ENCODE peak calls at places on chromosome 15, in five cellular contexts. One of them, this sample, is unnamed. For H3K9me3, the result is how much of the 10 kb centered on the place peaks cover.

GRCh38 chr15:48331796-48332641 is 790 bp downstream of the DUT start:
- DNase-seq in AG04450: no peak
- DNase-seq in stomach: peak
- DNase-seq in body of pancreas: peak
- DNase-seq in aorta: peak
- DNase-seq in this sample: peak

GRCh38 chr15:41777421-41777973 is 3.2 kb downstream of the MAPKBP1 start:
- DNase-seq in AG04450: no peak
- DNase-seq in stomach: no peak
- DNase-seq in body of pancreas: no peak
- DNase-seq in aorta: no peak
- DNase-seq in this sample: no peak

GRCh38 chr15:52109559-52110451 is 2.8 kb downstream of the BCL2L10 start:
- DNase-seq in AG04450: no peak
- DNase-seq in stomach: no peak
- DNase-seq in body of pancreas: no peak
- DNase-seq in aorta: no peak
- DNase-seq in this sample: no peak

GRCh38 chr15:91948001-91948608 is 94.6 kb downstream of the SLCO3A1 start:
- DNase-seq in AG04450: peak
- DNase-seq in stomach: peak
- DNase-seq in body of pancreas: peak
- DNase-seq in aorta: no peak
- DNase-seq in this sample: no peak

GRCh38 chr15:64161688-64162477 is 939 bp downstream of the PPIB start:
- DNase-seq in AG04450: no peak
- DNase-seq in stomach: no peak
- DNase-seq in body of pancreas: no peak
- DNase-seq in aorta: no peak
- DNase-seq in this sample: no peak

GRCh38 chr15:38860682-38861081 is 296.1 kb upstream of the RASGRP1 start:
- DNase-seq in AG04450: no peak
- DNase-seq in stomach: no peak
- DNase-seq in body of pancreas: no peak
- DNase-seq in aorta: no peak
- DNase-seq in this sample: no peak

GRCh38 chr15:69451951-69452701 is 492 bp upstream of the RPLP1 start:
- DNase-seq in AG04450: no peak
- DNase-seq in stomach: no peak
- DNase-seq in body of pancreas: no peak
- DNase-seq in aorta: peak
- DNase-seq in this sample: no peak

GRCh38 chr15:48577495-48577894 is 68.0 kb downstream of the FBN1 start:
- DNase-seq in AG04450: no peak
- DNase-seq in stomach: no peak
- DNase-seq in body of pancreas: no peak
- DNase-seq in aorta: no peak
- DNase-seq in this sample: no peak

GRCh38 chr15:71777216-71777943 is 33.0 kb upstream of the NR2E3 start:
- DNase-seq in AG04450: no peak
- DNase-seq in stomach: no peak
- DNase-seq in body of pancreas: no peak
- DNase-seq in aorta: no peak
- DNase-seq in this sample: no peak

GRCh38 chr15:31396881-31397560 is 70.4 kb downstream of the KLF13 start:
- DNase-seq in AG04450: no peak
- DNase-seq in stomach: peak
- DNase-seq in body of pancreas: peak
- DNase-seq in aorta: peak
- DNase-seq in this sample: no peak

GRCh38 chr15:96392380-96393208 is 62.1 kb downstream of the NR2F2 start:
- DNase-seq in AG04450: no peak
- DNase-seq in stomach: no peak
- DNase-seq in body of pancreas: no peak
- DNase-seq in aorta: no peak
- DNase-seq in this sample: no peak

GRCh38 chr15:69810441-69811071 is 287.2 kb downstream of the TLE3 start:
- DNase-seq in AG04450: no peak
- DNase-seq in stomach: no peak
- DNase-seq in body of pancreas: no peak
- DNase-seq in aorta: no peak
- DNase-seq in this sample: no peak

GRCh38 chr15:32794973-32795372 is 77.2 kb downstream of the GREM1 start:
- DNase-seq in AG04450: no peak
- DNase-seq in stomach: no peak
- DNase-seq in body of pancreas: no peak
- DNase-seq in aorta: no peak
- DNase-seq in this sample: no peak

GRCh38 chr15:89625716-89626115 is 29.6 kb downstream of the KIF7 start:
- DNase-seq in AG04450: no peak
- DNase-seq in stomach: no peak
- DNase-seq in body of pancreas: no peak
- DNase-seq in aorta: no peak
- DNase-seq in this sample: no peak

GRCh38 chr15:23038741-23039150 is 623 bp downstream of the TUBGCP5 start:
- DNase-seq in AG04450: no peak
- DNase-seq in stomach: no peak
- DNase-seq in body of pancreas: no peak
- DNase-seq in aorta: no peak
- DNase-seq in this sample: no peak

GRCh38 chr15:77533530-77533929 is 99.2 kb downstream of the LINGO1 start:
- DNase-seq in AG04450: no peak
- DNase-seq in stomach: no peak
- DNase-seq in body of pancreas: no peak
- DNase-seq in aorta: peak
- DNase-seq in this sample: no peak

GRCh38 chr15:70088887-70089691 is 8.6 kb downstream of the TLE3 start:
- DNase-seq in AG04450: no peak
- DNase-seq in stomach: no peak
- DNase-seq in body of pancreas: no peak
- DNase-seq in aorta: no peak
- DNase-seq in this sample: no peak

GRCh38 chr15:60829416-60829815 is 350.5 kb upstream of the ICE2 start:
- DNase-seq in AG04450: no peak
- DNase-seq in stomach: no peak
- DNase-seq in body of pancreas: no peak
- DNase-seq in aorta: no peak
- DNase-seq in this sample: no peak

GRCh38 chr15:93608643-93609148 is 519.7 kb upstream of the RGMA start:
- DNase-seq in AG04450: no peak
- DNase-seq in stomach: no peak
- DNase-seq in body of pancreas: no peak
- DNase-seq in aorta: no peak
- DNase-seq in this sample: no peak

GRCh38 chr15:71125831-71126453 is 10.7 kb downstream of the THSD4 start:
- DNase-seq in AG04450: no peak
- DNase-seq in stomach: no peak
- DNase-seq in body of pancreas: no peak
- DNase-seq in aorta: no peak
- DNase-seq in this sample: no peak

GRCh38 chr15:99148851-99149276 is 44.0 kb downstream of the SYNM start:
- DNase-seq in AG04450: no peak
- DNase-seq in stomach: no peak
- DNase-seq in body of pancreas: no peak
- DNase-seq in aorta: no peak
- DNase-seq in this sample: no peak

GRCh38 chr15:43165801-43166325 is 19.3 kb upstream of the CCNDBP1 start:
- DNase-seq in AG04450: no peak
- DNase-seq in stomach: no peak
- DNase-seq in body of pancreas: no peak
- DNase-seq in aorta: no peak
- DNase-seq in this sample: no peak

GRCh38 chr15:40314723-40315276 is 7.1 kb upstream of the PLCB2 start:
- DNase-seq in AG04450: no peak
- DNase-seq in stomach: no peak
- DNase-seq in body of pancreas: no peak
- DNase-seq in aorta: peak
- DNase-seq in this sample: no peak

GRCh38 chr15:64611085-64611484 is 150.7 kb downstream of the ZNF609 start:
- DNase-seq in AG04450: no peak
- DNase-seq in stomach: no peak
- DNase-seq in body of pancreas: no peak
- DNase-seq in aorta: no peak
- DNase-seq in this sample: no peak

GRCh38 chr15:92112180-92112579 is 258.7 kb downstream of the SLCO3A1 start:
- DNase-seq in AG04450: peak
- DNase-seq in stomach: no peak
- DNase-seq in body of pancreas: no peak
- DNase-seq in aorta: no peak
- DNase-seq in this sample: no peak

GRCh38 chr15:80564056-80564455 is 131.1 kb upstream of the ABHD17C start:
- DNase-seq in AG04450: no peak
- DNase-seq in stomach: no peak
- DNase-seq in body of pancreas: no peak
- DNase-seq in aorta: no peak
- DNase-seq in this sample: no peak

DNA sequence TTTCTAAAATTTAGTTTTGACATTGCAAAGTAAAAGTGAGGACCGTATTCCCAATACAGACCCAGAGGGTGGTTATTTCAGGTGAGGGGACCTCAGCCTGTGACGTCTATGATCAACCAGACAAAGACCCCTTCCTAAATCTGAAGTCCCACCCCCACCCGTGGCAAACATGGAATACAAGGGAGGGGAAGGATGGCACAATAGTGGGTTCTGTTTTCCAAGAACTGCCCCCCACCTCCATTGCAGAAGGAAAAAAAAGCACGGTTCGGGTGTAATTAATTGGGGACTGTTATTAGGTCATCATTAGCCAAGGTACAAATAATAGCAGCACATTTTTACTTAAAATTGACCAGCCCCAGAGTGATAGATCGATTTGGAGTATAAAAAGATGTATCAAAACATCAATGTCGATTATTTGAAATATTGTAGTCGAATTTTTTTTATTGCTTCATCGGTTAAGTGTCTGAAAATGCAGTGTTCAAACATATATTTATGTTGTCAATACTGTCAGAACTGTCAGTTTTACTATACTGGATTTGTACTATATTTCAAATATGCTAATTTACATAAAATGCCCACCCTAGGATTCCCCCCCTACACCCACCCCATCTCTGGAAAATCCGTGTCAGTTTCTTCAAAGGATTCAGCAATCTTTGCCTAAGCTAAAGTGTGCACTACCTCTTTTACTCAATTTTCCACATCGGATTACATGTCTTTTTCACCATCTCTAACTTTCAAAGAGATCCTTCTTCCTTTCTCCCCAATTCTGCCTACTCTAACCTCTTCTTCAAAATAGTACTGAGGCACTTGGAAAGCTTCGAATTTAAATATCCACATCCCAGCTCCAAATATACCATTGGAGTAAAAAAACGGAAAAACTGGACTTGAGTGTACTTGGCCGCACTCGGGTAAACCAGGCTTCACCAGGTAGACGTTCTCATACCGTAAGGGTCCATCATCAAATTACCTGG is 7.7 kb upstream of the MEIS2 start:
- DNase-seq in AG04450: no peak
- DNase-seq in stomach: no peak
- DNase-seq in body of pancreas: no peak
- DNase-seq in aorta: no peak
- DNase-seq in this sample: no peak
- H3K4me3 ChIP-seq in AG04450: no peak
- H3K4me3 ChIP-seq in stomach: no peak
- H3K4me3 ChIP-seq in body of pancreas: no peak
- H3K4me3 ChIP-seq in aorta: no peak
- H3K4me3 ChIP-seq in this sample: no peak

GRCh38 chr15:76267077-76267476 is 44.2 kb downstream of the ETFA start:
- DNase-seq in AG04450: no peak
- DNase-seq in stomach: no peak
- DNase-seq in body of pancreas: no peak
- DNase-seq in aorta: no peak
- DNase-seq in this sample: no peak
- H3K9me3 ChIP-seq in AG04450: under half
- H3K9me3 ChIP-seq in stomach: half or more
- H3K9me3 ChIP-seq in body of pancreas: under half
- H3K9me3 ChIP-seq in aorta: under half
- H3K9me3 ChIP-seq in this sample: under half

DNA sequence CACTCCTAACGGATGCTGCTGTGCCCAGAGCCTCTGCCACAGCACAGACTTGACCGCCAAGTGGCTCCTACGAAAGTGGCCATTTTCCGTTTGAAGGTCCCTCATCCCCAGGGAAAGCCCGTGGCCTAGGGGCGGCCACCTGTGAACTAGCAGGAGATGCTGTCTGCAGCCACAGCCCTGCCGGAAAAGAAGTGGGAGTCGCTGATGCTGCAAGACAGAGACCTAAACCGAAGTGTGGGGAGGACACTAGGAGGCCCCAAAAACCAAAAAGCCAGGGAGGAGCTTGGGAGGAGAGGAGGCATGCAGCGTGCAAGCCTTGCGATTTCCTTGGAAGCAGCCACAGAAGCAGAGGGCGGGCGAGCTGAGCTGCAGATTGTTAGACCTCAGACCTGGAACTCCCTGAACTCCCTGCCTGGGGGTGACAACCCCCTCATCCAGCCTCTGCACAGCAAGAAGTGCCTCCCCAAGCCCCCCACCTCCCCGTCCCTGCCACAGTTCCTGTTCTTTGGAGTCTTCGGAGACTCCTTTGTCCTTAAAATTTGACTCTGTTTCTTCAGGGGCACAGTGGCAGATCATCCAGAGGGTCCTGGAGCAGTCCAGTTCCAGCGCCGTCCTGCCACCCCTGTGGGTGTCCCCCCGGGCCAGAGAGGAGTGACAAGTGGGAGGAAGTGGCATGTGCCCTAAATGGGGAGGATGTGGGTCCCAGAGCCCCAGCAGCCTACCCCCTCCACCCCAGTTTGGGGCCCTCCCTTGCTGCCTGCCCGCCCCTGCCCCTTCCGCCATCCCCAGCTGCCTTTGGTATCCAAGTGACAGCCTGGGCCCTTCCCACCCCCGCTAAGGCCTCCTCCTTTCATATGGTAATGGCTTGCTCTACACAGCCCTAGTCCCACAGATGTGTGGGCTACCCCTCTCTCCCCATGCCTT is 43.7 kb downstream of the KLHL25 start:
- DNase-seq in AG04450: no peak
- DNase-seq in stomach: peak
- DNase-seq in body of pancreas: peak
- DNase-seq in aorta: peak
- DNase-seq in this sample: peak
- H3K4me3 ChIP-seq in AG04450: no peak
- H3K4me3 ChIP-seq in stomach: no peak
- H3K4me3 ChIP-seq in body of pancreas: no peak
- H3K4me3 ChIP-seq in aorta: no peak
- H3K4me3 ChIP-seq in this sample: no peak

GRCh38 chr15:97456541-97456940 is 504.0 kb upstream of the ARRDC4 start:
- DNase-seq in AG04450: no peak
- DNase-seq in stomach: no peak
- DNase-seq in body of pancreas: no peak
- DNase-seq in aorta: no peak
- DNase-seq in this sample: no peak

GRCh38 chr15:97461212-97461611 is 499.3 kb upstream of the ARRDC4 start:
- DNase-seq in AG04450: no peak
- DNase-seq in stomach: no peak
- DNase-seq in body of pancreas: no peak
- DNase-seq in aorta: no peak
- DNase-seq in this sample: no peak

DNA sequence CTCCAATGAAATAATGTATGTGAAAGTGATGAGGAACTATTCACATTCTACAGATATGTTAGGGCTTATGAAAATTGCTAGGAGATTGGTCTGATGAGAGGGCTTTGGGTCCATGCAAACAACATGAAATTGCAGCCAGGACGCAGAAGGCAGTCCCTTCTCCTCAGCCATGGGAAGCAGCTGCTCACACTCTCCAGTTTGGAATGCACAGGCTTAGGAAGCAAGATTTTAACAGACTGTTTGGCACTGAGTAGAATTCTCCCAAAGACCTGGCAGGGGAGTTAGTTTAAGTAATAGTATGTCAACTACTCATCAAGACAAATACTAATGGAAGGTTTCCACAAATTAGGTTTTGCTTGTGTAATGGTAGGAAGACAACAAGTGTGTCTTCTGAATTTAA is 500.7 kb upstream of the ARRDC4 start:
- DNase-seq in AG04450: no peak
- DNase-seq in stomach: no peak
- DNase-seq in body of pancreas: no peak
- DNase-seq in aorta: no peak
- DNase-seq in this sample: no peak
- H3K9me3 ChIP-seq in AG04450: under half
- H3K9me3 ChIP-seq in stomach: under half
- H3K9me3 ChIP-seq in body of pancreas: under half
- H3K9me3 ChIP-seq in aorta: under half
- H3K9me3 ChIP-seq in this sample: under half